ENCODE peak calls at places on chromosome 12, in nine cellular contexts. One of them, this sample, is unnamed.

GRCh38 chr12:32501835-32502333 is 102.5 kb downstream of the FGD4 start:
- DNase-seq in Kasumi-1: no peak
- DNase-seq in T-helper 2 cell treated with Interferon-gamma antibody and Interleukin-4, amounts not matched to agents 5 μg/mL and 100 μg/mL, for 36 hours: no peak
- DNase-seq in astrocyte of the spinal cord: peak
- DNase-seq in HTR-8/SVneo: no peak
- DNase-seq in Right ventricle myocardium superior: no peak
- DNase-seq in pancreas: no peak
- DNase-seq in tibial artery: peak
- DNase-seq in anterior cingulate cortex: peak
- DNase-seq in this sample: no peak

GRCh38 chr12:30613119-30613830 is 82.4 kb downstream of the IPO8 start:
- DNase-seq in Kasumi-1: no peak
- DNase-seq in pancreas: no peak
- DNase-seq in tibial artery: no peak
- DNase-seq in astrocyte of the spinal cord: peak
- DNase-seq in T-helper 2 cell treated with Interferon-gamma antibody and Interleukin-4, amounts not matched to agents 5 μg/mL and 100 μg/mL, for 36 hours: no peak
- DNase-seq in HTR-8/SVneo: no peak
- DNase-seq in anterior cingulate cortex: no peak
- DNase-seq in Right ventricle myocardium superior: no peak
- DNase-seq in this sample: no peak

GRCh38 chr12:20510811-20511210 is 142.5 kb downstream of the PDE3A start:
- DNase-seq in Right ventricle myocardium superior: no peak
- DNase-seq in pancreas: no peak
- DNase-seq in tibial artery: no peak
- DNase-seq in T-helper 2 cell treated with Interferon-gamma antibody and Interleukin-4, amounts not matched to agents 5 μg/mL and 100 μg/mL, for 36 hours: no peak
- DNase-seq in astrocyte of the spinal cord: no peak
- DNase-seq in anterior cingulate cortex: no peak
- DNase-seq in HTR-8/SVneo: no peak
- DNase-seq in Kasumi-1: no peak
- DNase-seq in this sample: no peak

GRCh38 chr12:102939670-102940222 is 17.7 kb upstream of the ASCL1 start:
- DNase-seq in pancreas: no peak
- DNase-seq in astrocyte of the spinal cord: no peak
- DNase-seq in Kasumi-1: no peak
- DNase-seq in Right ventricle myocardium superior: no peak
- DNase-seq in HTR-8/SVneo: no peak
- DNase-seq in T-helper 2 cell treated with Interferon-gamma antibody and Interleukin-4, amounts not matched to agents 5 μg/mL and 100 μg/mL, for 36 hours: no peak
- DNase-seq in anterior cingulate cortex: no peak
- DNase-seq in tibial artery: no peak
- DNase-seq in this sample: peak

GRCh38 chr12:111298583-111299436 is 70.1 kb downstream of the PHETA1 start:
- DNase-seq in astrocyte of the spinal cord: peak
- DNase-seq in HTR-8/SVneo: peak
- DNase-seq in tibial artery: no peak
- DNase-seq in Right ventricle myocardium superior: peak
- DNase-seq in pancreas: no peak
- DNase-seq in anterior cingulate cortex: peak
- DNase-seq in T-helper 2 cell treated with Interferon-gamma antibody and Interleukin-4, amounts not matched to agents 5 μg/mL and 100 μg/mL, for 36 hours: no peak
- DNase-seq in Kasumi-1: peak
- DNase-seq in this sample: no peak

GRCh38 chr12:95959107-95959506 is 16.0 kb downstream of the AMDHD1 start:
- DNase-seq in astrocyte of the spinal cord: peak
- DNase-seq in tibial artery: no peak
- DNase-seq in T-helper 2 cell treated with Interferon-gamma antibody and Interleukin-4, amounts not matched to agents 5 μg/mL and 100 μg/mL, for 36 hours: no peak
- DNase-seq in pancreas: no peak
- DNase-seq in Right ventricle myocardium superior: no peak
- DNase-seq in HTR-8/SVneo: peak
- DNase-seq in anterior cingulate cortex: no peak
- DNase-seq in Kasumi-1: peak
- DNase-seq in this sample: no peak

GRCh38 chr12:51333536-51333935 is 9.6 kb upstream of the BIN2 start:
- DNase-seq in Kasumi-1: no peak
- DNase-seq in tibial artery: no peak
- DNase-seq in T-helper 2 cell treated with Interferon-gamma antibody and Interleukin-4, amounts not matched to agents 5 μg/mL and 100 μg/mL, for 36 hours: no peak
- DNase-seq in pancreas: no peak
- DNase-seq in anterior cingulate cortex: no peak
- DNase-seq in astrocyte of the spinal cord: no peak
- DNase-seq in Right ventricle myocardium superior: no peak
- DNase-seq in HTR-8/SVneo: no peak
- DNase-seq in this sample: no peak

GRCh38 chr12:90791445-90791844 is 163.5 kb downstream of the CCER1 start:
- DNase-seq in Right ventricle myocardium superior: no peak
- DNase-seq in pancreas: no peak
- DNase-seq in anterior cingulate cortex: no peak
- DNase-seq in astrocyte of the spinal cord: no peak
- DNase-seq in HTR-8/SVneo: no peak
- DNase-seq in Kasumi-1: no peak
- DNase-seq in tibial artery: no peak
- DNase-seq in T-helper 2 cell treated with Interferon-gamma antibody and Interleukin-4, amounts not matched to agents 5 μg/mL and 100 μg/mL, for 36 hours: no peak
- DNase-seq in this sample: no peak

GRCh38 chr12:52920937-52921336 is 16.1 kb upstream of the KRT8 start:
- DNase-seq in pancreas: no peak
- DNase-seq in astrocyte of the spinal cord: no peak
- DNase-seq in Kasumi-1: no peak
- DNase-seq in HTR-8/SVneo: no peak
- DNase-seq in anterior cingulate cortex: no peak
- DNase-seq in tibial artery: no peak
- DNase-seq in Right ventricle myocardium superior: no peak
- DNase-seq in T-helper 2 cell treated with Interferon-gamma antibody and Interleukin-4, amounts not matched to agents 5 μg/mL and 100 μg/mL, for 36 hours: no peak
- DNase-seq in this sample: no peak

GRCh38 chr12:128583453-128583852 is 240.3 kb downstream of the SLC15A4 start:
- DNase-seq in tibial artery: no peak
- DNase-seq in anterior cingulate cortex: no peak
- DNase-seq in HTR-8/SVneo: no peak
- DNase-seq in T-helper 2 cell treated with Interferon-gamma antibody and Interleukin-4, amounts not matched to agents 5 μg/mL and 100 μg/mL, for 36 hours: no peak
- DNase-seq in pancreas: no peak
- DNase-seq in astrocyte of the spinal cord: no peak
- DNase-seq in Kasumi-1: no peak
- DNase-seq in Right ventricle myocardium superior: no peak
- DNase-seq in this sample: no peak

GRCh38 chr12:4477133-4477532 is 31.5 kb upstream of the FGF6 start:
- DNase-seq in pancreas: no peak
- DNase-seq in astrocyte of the spinal cord: no peak
- DNase-seq in anterior cingulate cortex: no peak
- DNase-seq in tibial artery: no peak
- DNase-seq in Kasumi-1: no peak
- DNase-seq in T-helper 2 cell treated with Interferon-gamma antibody and Interleukin-4, amounts not matched to agents 5 μg/mL and 100 μg/mL, for 36 hours: no peak
- DNase-seq in Right ventricle myocardium superior: no peak
- DNase-seq in HTR-8/SVneo: no peak
- DNase-seq in this sample: no peak

GRCh38 chr12:65330341-65330740 is 51.9 kb downstream of the MSRB3 start:
- DNase-seq in anterior cingulate cortex: no peak
- DNase-seq in Right ventricle myocardium superior: no peak
- DNase-seq in tibial artery: no peak
- DNase-seq in HTR-8/SVneo: no peak
- DNase-seq in astrocyte of the spinal cord: peak
- DNase-seq in T-helper 2 cell treated with Interferon-gamma antibody and Interleukin-4, amounts not matched to agents 5 μg/mL and 100 μg/mL, for 36 hours: no peak
- DNase-seq in pancreas: no peak
- DNase-seq in Kasumi-1: no peak
- DNase-seq in this sample: no peak

GRCh38 chr12:29278673-29279420 is 102.1 kb downstream of the ERGIC2 start:
- DNase-seq in anterior cingulate cortex: no peak
- DNase-seq in Right ventricle myocardium superior: no peak
- DNase-seq in pancreas: no peak
- DNase-seq in HTR-8/SVneo: no peak
- DNase-seq in tibial artery: no peak
- DNase-seq in astrocyte of the spinal cord: no peak
- DNase-seq in Kasumi-1: no peak
- DNase-seq in T-helper 2 cell treated with Interferon-gamma antibody and Interleukin-4, amounts not matched to agents 5 μg/mL and 100 μg/mL, for 36 hours: no peak
- DNase-seq in this sample: no peak

GRCh38 chr12:6899837-6900519 is 4.6 kb upstream of the LRRC23 start:
- DNase-seq in tibial artery: peak
- DNase-seq in anterior cingulate cortex: peak
- DNase-seq in Right ventricle myocardium superior: peak
- DNase-seq in Kasumi-1: peak
- DNase-seq in astrocyte of the spinal cord: peak
- DNase-seq in T-helper 2 cell treated with Interferon-gamma antibody and Interleukin-4, amounts not matched to agents 5 μg/mL and 100 μg/mL, for 36 hours: no peak
- DNase-seq in HTR-8/SVneo: no peak
- DNase-seq in pancreas: peak
- DNase-seq in this sample: peak